ENCODE peak calls at places on chromosomes 2 and 18, in five cellular contexts. One of them, this sample, is unnamed.

GRCh38 chr18:79397830-79398761 is 2.4 kb downstream of the NFATC1 start:
- DNase-seq in BE2C: no peak
- DNase-seq in endothelial cell of umbilical vein: peak; percentile 60
- DNase-seq in MM.1S: no peak
- DNase-seq in GM23248: no peak
- DNase-seq in this sample: no peak

GRCh38 chr18:2917255-2918047 is 70.6 kb downstream of the EMILIN2 start:
- DNase-seq in BE2C: no peak
- DNase-seq in endothelial cell of umbilical vein: peak; percentile 56
- DNase-seq in MM.1S: no peak
- DNase-seq in GM23248: no peak
- DNase-seq in this sample: no peak

GRCh38 chr2:120177011-120177621 is 46.1 kb downstream of the TMEM185B start:
- DNase-seq in BE2C: no peak
- DNase-seq in endothelial cell of umbilical vein: peak; percentile 20
- DNase-seq in MM.1S: peak; percentile 87
- DNase-seq in GM23248: no peak
- DNase-seq in this sample: no peak

GRCh38 chr2:58030789-58031188 is 15.8 kb upstream of the VRK2 start:
- DNase-seq in BE2C: no peak
- DNase-seq in endothelial cell of umbilical vein: no peak
- DNase-seq in MM.1S: no peak
- DNase-seq in GM23248: peak; percentile 40
- DNase-seq in this sample: peak; percentile 11

GRCh38 chr2:88765154-88765948 is 73.9 kb downstream of the RPIA start:
- DNase-seq in BE2C: peak; percentile 18
- DNase-seq in endothelial cell of umbilical vein: peak; percentile 13
- DNase-seq in MM.1S: peak; percentile 97
- DNase-seq in GM23248: peak; percentile 61
- DNase-seq in this sample: no peak

GRCh38 chr18:58348947-58349346 is 279.9 kb downstream of the ALPK2 start:
- DNase-seq in BE2C: no peak
- DNase-seq in endothelial cell of umbilical vein: no peak
- DNase-seq in MM.1S: no peak
- DNase-seq in GM23248: no peak
- DNase-seq in this sample: no peak

GRCh38 chr2:6524678-6525367 is 340.9 kb downstream of the CMPK2 start:
- DNase-seq in BE2C: peak; percentile 49
- DNase-seq in endothelial cell of umbilical vein: no peak
- DNase-seq in MM.1S: no peak
- DNase-seq in GM23248: no peak
- DNase-seq in this sample: peak; percentile 12

GRCh38 chr2:72561621-72562318 is 264.1 kb downstream of the EXOC6B start:
- DNase-seq in BE2C: no peak
- DNase-seq in endothelial cell of umbilical vein: peak; percentile 78
- DNase-seq in MM.1S: no peak
- DNase-seq in GM23248: peak; percentile 77
- DNase-seq in this sample: no peak

GRCh38 chr2:102126660-102127059 is 15.9 kb upstream of the IL1R1 start:
- DNase-seq in BE2C: no peak
- DNase-seq in endothelial cell of umbilical vein: no peak
- DNase-seq in MM.1S: no peak
- DNase-seq in GM23248: peak; percentile 64
- DNase-seq in this sample: no peak

GRCh38 chr2:143161982-143162837 is 33.0 kb downstream of the ARHGAP15 start:
- DNase-seq in BE2C: peak; percentile 43
- DNase-seq in endothelial cell of umbilical vein: peak; percentile 17
- DNase-seq in MM.1S: peak; percentile 32
- DNase-seq in GM23248: peak; percentile 53
- DNase-seq in this sample: peak; percentile 52
- H3K36me3 ChIP-seq in BE2C: no peaks in the 10 kb centered on the region
- H3K36me3 ChIP-seq in endothelial cell of umbilical vein: no peaks in the 10 kb centered on the region
- H3K36me3 ChIP-seq in MM.1S: no peaks in the 10 kb centered on the region
- H3K36me3 ChIP-seq in GM23248: no peaks in the 10 kb centered on the region
- H3K36me3 ChIP-seq in this sample: no peaks in the 10 kb centered on the region

GRCh38 chr2:11796190-11797171 is 50.0 kb downstream of the LPIN1 start:
- DNase-seq in BE2C: no peak
- DNase-seq in endothelial cell of umbilical vein: no peak
- DNase-seq in MM.1S: no peak
- DNase-seq in GM23248: peak; percentile 91
- DNase-seq in this sample: no peak
- H3K36me3 ChIP-seq in BE2C: peaks cover 94% of the 10 kb centered on the region
- H3K36me3 ChIP-seq in endothelial cell of umbilical vein: peaks cover 46% of the 10 kb centered on the region
- H3K36me3 ChIP-seq in MM.1S: peaks cover 43% of the 10 kb centered on the region
- H3K36me3 ChIP-seq in GM23248: peaks cover 23% of the 10 kb centered on the region
- H3K36me3 ChIP-seq in this sample: peaks cover 63% of the 10 kb centered on the region

GRCh38 chr2:159744363-159744762 is 32.1 kb downstream of the MARCHF7 start:
- DNase-seq in BE2C: no peak
- DNase-seq in endothelial cell of umbilical vein: peak; percentile 79
- DNase-seq in MM.1S: no peak
- DNase-seq in GM23248: no peak
- DNase-seq in this sample: no peak

GRCh38 chr2:159737917-159738296 is 25.6 kb downstream of the MARCHF7 start:
- DNase-seq in BE2C: no peak
- DNase-seq in endothelial cell of umbilical vein: no peak
- DNase-seq in MM.1S: no peak
- DNase-seq in GM23248: no peak
- DNase-seq in this sample: no peak

GRCh38 chr2:159738509-159739390 is 26.4 kb downstream of the MARCHF7 start:
- DNase-seq in BE2C: no peak
- DNase-seq in endothelial cell of umbilical vein: no peak
- DNase-seq in MM.1S: no peak
- DNase-seq in GM23248: no peak
- DNase-seq in this sample: no peak

GRCh38 chr2:159748089-159748488 is 35.8 kb downstream of the MARCHF7 start:
- DNase-seq in BE2C: no peak
- DNase-seq in endothelial cell of umbilical vein: no peak
- DNase-seq in MM.1S: no peak
- DNase-seq in GM23248: no peak
- DNase-seq in this sample: no peak

DNA sequence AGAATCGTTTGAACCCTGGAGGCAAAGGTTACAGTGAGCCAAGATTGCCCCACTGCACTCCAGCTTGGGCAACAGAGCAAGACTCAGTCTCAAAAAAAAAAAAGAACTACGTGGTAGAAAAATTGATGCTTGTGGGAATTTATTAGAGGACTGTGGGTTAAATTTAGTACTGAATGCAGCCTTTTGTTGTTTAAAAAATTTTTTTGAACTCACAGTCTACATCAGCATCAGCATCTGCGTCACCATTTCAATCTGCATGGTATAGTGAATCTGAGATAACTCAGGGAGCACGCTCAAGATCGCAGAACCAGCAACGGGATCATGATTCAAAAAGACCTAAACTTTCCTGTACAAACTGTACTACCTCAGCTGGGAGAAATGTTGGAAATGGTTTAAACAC is 30.5 kb downstream of the MARCHF7 start:
- DNase-seq in BE2C: no peak
- DNase-seq in endothelial cell of umbilical vein: no peak
- DNase-seq in MM.1S: no peak
- DNase-seq in GM23248: no peak
- DNase-seq in this sample: no peak
- H3K36me3 ChIP-seq in BE2C: peaks cover 6% of the 10 kb centered on the region
- H3K36me3 ChIP-seq in endothelial cell of umbilical vein: peaks cover 36% of the 10 kb centered on the region
- H3K36me3 ChIP-seq in MM.1S: peaks cover 10% of the 10 kb centered on the region
- H3K36me3 ChIP-seq in GM23248: peaks cover 75% of the 10 kb centered on the region
- H3K36me3 ChIP-seq in this sample: peaks cover 50% of the 10 kb centered on the region

DNA sequence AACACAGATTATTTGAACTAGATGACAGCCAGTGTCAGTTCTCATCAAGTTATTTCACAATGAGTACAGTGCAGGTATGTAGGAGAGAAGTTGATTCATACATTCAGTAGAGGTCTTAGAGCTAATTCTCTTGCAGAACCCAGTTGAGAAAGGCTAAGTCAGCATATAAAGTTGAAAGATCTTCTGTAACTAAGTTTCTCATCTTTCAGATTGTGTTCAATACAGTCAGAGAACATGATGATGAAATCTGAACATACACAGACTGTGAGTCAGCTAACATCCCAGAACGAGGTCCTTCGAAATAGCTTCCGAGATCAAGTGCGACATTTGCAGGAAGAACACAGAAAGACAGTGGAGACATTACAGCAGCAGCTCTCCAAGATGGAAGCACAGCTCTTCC is 41.9 kb upstream of the LIMS1 start:
- DNase-seq in BE2C: no peak
- DNase-seq in endothelial cell of umbilical vein: no peak
- DNase-seq in MM.1S: no peak
- DNase-seq in GM23248: peak; percentile 87
- DNase-seq in this sample: peak; percentile 37
- H3K36me3 ChIP-seq in BE2C: no peaks in the 10 kb centered on the region
- H3K36me3 ChIP-seq in endothelial cell of umbilical vein: peaks cover 4% of the 10 kb centered on the region
- H3K36me3 ChIP-seq in MM.1S: peaks cover 3% of the 10 kb centered on the region
- H3K36me3 ChIP-seq in GM23248: peaks cover 48% of the 10 kb centered on the region
- H3K36me3 ChIP-seq in this sample: peaks cover 3% of the 10 kb centered on the region

GRCh38 chr2:190986221-190986953 is 27.6 kb downstream of the STAT1 start:
- DNase-seq in BE2C: no peak
- DNase-seq in endothelial cell of umbilical vein: no peak
- DNase-seq in MM.1S: no peak
- DNase-seq in GM23248: no peak
- DNase-seq in this sample: no peak
- H3K36me3 ChIP-seq in BE2C: peaks cover 53% of the 10 kb centered on the region
- H3K36me3 ChIP-seq in endothelial cell of umbilical vein: peaks cover 17% of the 10 kb centered on the region
- H3K36me3 ChIP-seq in MM.1S: peaks cover 4% of the 10 kb centered on the region
- H3K36me3 ChIP-seq in GM23248: peaks cover 93% of the 10 kb centered on the region
- H3K36me3 ChIP-seq in this sample: peaks cover 89% of the 10 kb centered on the region

GRCh38 chr2:181918188-181918587 is 26.7 kb downstream of the ITPRID2 start:
- DNase-seq in BE2C: no peak
- DNase-seq in endothelial cell of umbilical vein: no peak
- DNase-seq in MM.1S: no peak
- DNase-seq in GM23248: no peak
- DNase-seq in this sample: no peak
- H3K36me3 ChIP-seq in BE2C: no peaks in the 10 kb centered on the region
- H3K36me3 ChIP-seq in endothelial cell of umbilical vein: peaks cover 64% of the 10 kb centered on the region
- H3K36me3 ChIP-seq in MM.1S: peaks cover 12% of the 10 kb centered on the region
- H3K36me3 ChIP-seq in GM23248: peaks cover 94% of the 10 kb centered on the region
- H3K36me3 ChIP-seq in this sample: peaks cover 86% of the 10 kb centered on the region

GRCh38 chr2:63856302-63856600 is 14.6 kb downstream of the UGP2 start:
- DNase-seq in BE2C: no peak
- DNase-seq in endothelial cell of umbilical vein: no peak
- DNase-seq in MM.1S: no peak
- DNase-seq in GM23248: no peak
- DNase-seq in this sample: no peak
- H3K36me3 ChIP-seq in BE2C: no peaks in the 10 kb centered on the region
- H3K36me3 ChIP-seq in endothelial cell of umbilical vein: peaks cover 9% of the 10 kb centered on the region
- H3K36me3 ChIP-seq in MM.1S: no peaks in the 10 kb centered on the region
- H3K36me3 ChIP-seq in GM23248: peaks cover 27% of the 10 kb centered on the region
- H3K36me3 ChIP-seq in this sample: peaks cover 17% of the 10 kb centered on the region

GRCh38 chr2:81645750-81646301 is 1341.3 kb upstream of the LRRTM1 start:
- DNase-seq in BE2C: no peak
- DNase-seq in endothelial cell of umbilical vein: no peak
- DNase-seq in MM.1S: no peak
- DNase-seq in GM23248: no peak
- DNase-seq in this sample: no peak
- H3K36me3 ChIP-seq in BE2C: no peaks in the 10 kb centered on the region
- H3K36me3 ChIP-seq in endothelial cell of umbilical vein: no peaks in the 10 kb centered on the region
- H3K36me3 ChIP-seq in MM.1S: no peaks in the 10 kb centered on the region
- H3K36me3 ChIP-seq in GM23248: no peaks in the 10 kb centered on the region
- H3K36me3 ChIP-seq in this sample: peaks cover 3% of the 10 kb centered on the region

GRCh38 chr2:105824446-105824845 is 79.7 kb downstream of the NCK2 start:
- DNase-seq in BE2C: no peak
- DNase-seq in endothelial cell of umbilical vein: no peak
- DNase-seq in MM.1S: no peak
- DNase-seq in GM23248: no peak
- DNase-seq in this sample: no peak

GRCh38 chr2:105821428-105822125 is 76.9 kb downstream of the NCK2 start:
- DNase-seq in BE2C: no peak
- DNase-seq in endothelial cell of umbilical vein: no peak
- DNase-seq in MM.1S: no peak
- DNase-seq in GM23248: no peak
- DNase-seq in this sample: no peak

GRCh38 chr2:105822186-105822585 is 77.5 kb downstream of the NCK2 start:
- DNase-seq in BE2C: no peak
- DNase-seq in endothelial cell of umbilical vein: no peak
- DNase-seq in MM.1S: no peak
- DNase-seq in GM23248: no peak
- DNase-seq in this sample: no peak

GRCh38 chr2:105820151-105820550 is 75.4 kb downstream of the NCK2 start:
- DNase-seq in BE2C: no peak
- DNase-seq in endothelial cell of umbilical vein: no peak
- DNase-seq in MM.1S: no peak
- DNase-seq in GM23248: no peak
- DNase-seq in this sample: no peak

DNA sequence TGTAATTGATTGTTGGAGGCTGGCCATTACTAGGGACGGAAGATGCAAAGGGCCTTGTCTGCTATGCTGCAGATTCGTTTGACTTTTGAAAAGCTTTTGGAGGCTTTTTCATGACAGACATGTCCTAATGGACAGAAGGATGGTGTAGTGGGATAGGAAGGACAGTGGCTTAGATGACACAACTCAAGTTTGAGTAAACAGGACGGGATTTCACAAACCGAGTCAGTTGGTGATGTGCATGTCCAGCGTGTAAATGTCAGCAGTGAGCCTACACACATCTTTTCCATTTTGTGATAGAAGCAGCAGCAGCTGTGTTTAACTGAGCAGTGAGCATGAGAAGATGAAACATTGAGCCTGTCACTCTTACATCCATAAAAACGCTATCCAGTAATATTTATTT is 76.0 kb downstream of the NCK2 start:
- DNase-seq in BE2C: no peak
- DNase-seq in endothelial cell of umbilical vein: no peak
- DNase-seq in MM.1S: no peak
- DNase-seq in GM23248: peak; percentile 6
- DNase-seq in this sample: no peak
- H3K36me3 ChIP-seq in BE2C: no peaks in the 10 kb centered on the region
- H3K36me3 ChIP-seq in endothelial cell of umbilical vein: no peaks in the 10 kb centered on the region
- H3K36me3 ChIP-seq in MM.1S: peaks cover 3% of the 10 kb centered on the region
- H3K36me3 ChIP-seq in GM23248: no peaks in the 10 kb centered on the region
- H3K36me3 ChIP-seq in this sample: peaks cover 6% of the 10 kb centered on the region